ENCODE peak calls at places on chromosome 14, in six cellular contexts. C is body of pancreas, R is D721Med, S is IMR-90, M is sigmoid colon, B is foreskin fibroblast. L is an unnamed sample.

GRCh38 chr14:34018125-34018524 is 67.3 kb upstream of the EGLN3 start:
- DNase-seq in C (no peak), R (no peak), S (no peak), M (no peak), B (no peak), L (no peak)

GRCh38 chr14:48936352-48936751 is 649.8 kb downstream of the RPS29 start:
- DNase-seq in C (no peak), R (no peak), S (peak), M (peak), B (peak), L (peak)

GRCh38 chr14:102922490-102923200 is at the start of gene AMN:
- DNase-seq in C (no peak), R (no peak), S (no peak), M (no peak), B (no peak), L (no peak)

GRCh38 chr14:55383541-55384140 is 28.0 kb downstream of the ATG14 start:
- DNase-seq in C (no peak), R (no peak), S (no peak), M (no peak), B (no peak), L (no peak)

GRCh38 chr14:102777711-102778615 is 714 bp downstream of the TRAF3 start:
- DNase-seq in C (peak), R (no peak), S (peak), M (no peak), B (no peak), L (no peak)

GRCh38 chr14:53967606-53968005 is 11.0 kb upstream of the BMP4 start:
- DNase-seq in C (no peak), R (no peak), S (no peak), M (no peak), B (no peak), L (no peak)

GRCh38 chr14:22418631-22419030 is 170.4 kb downstream of the DAD1 start:
- DNase-seq in C (no peak), R (no peak), S (no peak), M (no peak), B (no peak), L (no peak)

GRCh38 chr14:51008416-51008815 is 64.1 kb upstream of the PYGL start:
- DNase-seq in C (no peak), R (no peak), S (no peak), M (no peak), B (no peak), L (no peak)

GRCh38 chr14:87000071-87000470 is 992.9 kb downstream of the GALC start:
- DNase-seq in C (no peak), R (no peak), S (no peak), M (no peak), B (no peak), L (no peak)

GRCh38 chr14:54564071-54564798 is 2.7 kb upstream of the SAMD4A start:
- DNase-seq in C (no peak), R (no peak), S (peak), M (no peak), B (no peak), L (no peak)

GRCh38 chr14:26833777-26834176 is 235.9 kb upstream of the NOVA1 start:
- DNase-seq in C (no peak), R (no peak), S (no peak), M (no peak), B (no peak), L (no peak)

GRCh38 chr14:101714394-101714793 is 47.1 kb upstream of the PPP2R5C start:
- DNase-seq in C (no peak), R (no peak), S (no peak), M (no peak), B (no peak), L (no peak)

GRCh38 chr14:56118611-56119181 is 485 bp downstream of the PELI2 start:
- DNase-seq in C (peak), R (no peak), S (no peak), M (peak), B (no peak), L (no peak)

GRCh38 chr14:56759633-56760032 is 50.6 kb downstream of the OTX2 start:
- DNase-seq in C (no peak), R (no peak), S (no peak), M (no peak), B (no peak), L (no peak)

GRCh38 chr14:104092931-104093365 is 7.4 kb downstream of the ASPG start:
- DNase-seq in C (no peak), R (no peak), S (no peak), M (no peak), B (no peak), L (no peak)

GRCh38 chr14:35355981-35356839 is 48.3 kb downstream of the NFKBIA start:
- DNase-seq in C (no peak), R (no peak), S (peak), M (no peak), B (no peak), L (peak)

GRCh38 chr14:59182641-59183040 is 5.8 kb upstream of the DAAM1 start:
- DNase-seq in C (no peak), R (no peak), S (no peak), M (no peak), B (no peak), L (no peak)

GRCh38 chr14:65257405-65257804 is 155.1 kb upstream of the MAX start:
- DNase-seq in C (no peak), R (no peak), S (no peak), M (no peak), B (no peak), L (no peak)

GRCh38 chr14:75418779-75419768 is 8.7 kb upstream of the JDP2 start:
- DNase-seq in C (peak), R (peak), S (no peak), M (no peak), B (no peak), L (no peak)

GRCh38 chr14:23125933-23126524 is 7.0 kb upstream of the CEBPE start:
- DNase-seq in C (no peak), R (no peak), S (no peak), M (no peak), B (no peak), L (no peak)

GRCh38 chr14:65373671-65374039 is 38.9 kb upstream of the FUT8 start:
- DNase-seq in C (peak), R (no peak), S (no peak), M (no peak), B (no peak), L (no peak)

GRCh38 chr14:65299837-65300236 is 112.7 kb upstream of the FUT8 start:
- DNase-seq in C (peak), R (no peak), S (no peak), M (no peak), B (no peak), L (no peak)

GRCh38 chr14:24232645-24233537 is at the start of gene GMPR2:
- DNase-seq in C (no peak), R (peak), S (no peak), M (no peak), B (no peak), L (no peak)

GRCh38 chr14:55850803-55851202 is 267.4 kb upstream of the PELI2 start:
- DNase-seq in C (no peak), R (no peak), S (peak), M (no peak), B (peak), L (peak)

GRCh38 chr14:99596772-99597171 is 7.2 kb downstream of the CCDC85C start:
- DNase-seq in C (no peak), R (no peak), S (no peak), M (no peak), B (no peak), L (no peak)

GRCh38 chr14:88392609-88393008 is 7.2 kb downstream of the SPATA7 start:
- DNase-seq in C (no peak), R (no peak), S (peak), M (no peak), B (no peak), L (no peak)

GRCh38 chr14:24249230-24250021 is 7.0 kb upstream of the TINF2 start:
- DNase-seq in C (no peak), R (no peak), S (no peak), M (peak), B (no peak), L (no peak)

GRCh38 chr14:76710093-76711010 is 50.9 kb upstream of the VASH1 start:
- DNase-seq in C (peak), R (peak), S (peak), M (no peak), B (peak), L (peak)

GRCh38 chr14:74502236-74503019 is 8.9 kb downstream of the ISCA2 start:
- DNase-seq in C (no peak), R (no peak), S (peak), M (no peak), B (no peak), L (no peak)

GRCh38 chr14:66600416-66600815 is 92.5 kb downstream of the GPHN start:
- DNase-seq in C (no peak), R (no peak), S (peak), M (no peak), B (peak), L (peak)

GRCh38 chr14:35419429-35419841 is 14.9 kb upstream of the NFKBIA start:
- DNase-seq in C (no peak), R (no peak), S (no peak), M (no peak), B (no peak), L (no peak)

GRCh38 chr14:101540481-101540880 is 20.8 kb upstream of the DIO3 start:
- DNase-seq in C (no peak), R (no peak), S (no peak), M (no peak), B (no peak), L (no peak)

GRCh38 chr14:92792885-92793284 is 1.2 kb upstream of the GOLGA5 start:
- DNase-seq in C (no peak), R (no peak), S (no peak), M (no peak), B (peak), L (no peak)

GRCh38 chr14:92794547-92794941 is 439 bp downstream of the GOLGA5 start:
- DNase-seq in C (no peak), R (no peak), S (peak), M (peak), B (no peak), L (no peak)

GRCh38 chr14:92797935-92798653 is 4.0 kb downstream of the GOLGA5 start:
- DNase-seq in C (no peak), R (no peak), S (no peak), M (no peak), B (no peak), L (no peak)

GRCh38 chr14:92794961-92795360 is 856 bp downstream of the GOLGA5 start:
- DNase-seq in C (no peak), R (no peak), S (no peak), M (no peak), B (no peak), L (no peak)

DNA sequence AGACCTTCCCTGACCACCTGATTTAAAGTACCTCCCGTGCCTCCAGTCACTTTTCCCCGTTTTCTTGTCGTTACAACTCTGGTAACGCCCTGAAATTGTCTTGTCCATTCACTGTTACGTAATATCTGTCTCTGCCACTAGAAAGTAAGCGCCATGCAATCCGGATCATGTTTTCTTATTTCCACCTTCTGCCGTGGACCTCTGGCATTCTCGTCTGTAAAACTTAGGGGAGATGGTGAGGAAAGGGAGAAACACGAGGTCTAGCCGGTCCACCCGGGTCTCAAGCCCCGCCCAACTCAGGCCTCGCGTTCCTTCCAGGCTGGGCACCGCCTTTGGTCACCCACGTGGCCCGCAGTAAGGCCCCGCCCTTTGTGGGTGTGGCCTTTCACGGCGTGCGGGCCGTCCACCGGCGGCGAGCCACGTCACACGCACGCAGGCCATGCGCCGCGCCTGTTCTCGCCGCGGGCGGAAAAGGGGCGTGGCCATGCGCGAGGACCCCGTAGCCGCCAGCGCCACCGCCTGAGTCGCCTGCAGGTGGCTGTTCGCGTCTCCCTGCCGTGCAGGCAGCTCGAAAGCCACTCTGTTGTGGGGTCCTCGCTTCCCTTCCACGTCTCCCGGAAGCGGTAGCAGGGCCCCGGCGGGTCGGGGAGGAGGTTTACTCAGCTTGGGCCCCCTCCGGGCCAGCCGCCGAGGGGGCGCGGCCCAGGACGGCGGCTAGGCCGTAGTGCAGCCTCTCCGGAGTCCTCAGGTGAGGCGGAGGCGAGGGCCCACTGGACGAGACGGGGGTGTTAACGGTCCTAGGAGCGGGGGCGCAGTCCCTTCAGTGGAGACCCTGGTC is at the start of gene GOLGA5:
- DNase-seq in C (peak), R (peak), S (peak), M (peak), B (peak), L (peak)
- TF ChIP-seq CTCF in C (peak), R (no peak), S (no peak), M (no peak), B (no peak), L (no peak)

GRCh38 chr14:105167303-105168092 is 1.1 kb downstream of the JAG2 start:
- DNase-seq in C (peak), R (no peak), S (no peak), M (no peak), B (no peak), L (no peak)
- TF ChIP-seq CTCF in C (peak), R (peak), S (no peak), M (no peak), B (no peak), L (no peak)

DNA sequence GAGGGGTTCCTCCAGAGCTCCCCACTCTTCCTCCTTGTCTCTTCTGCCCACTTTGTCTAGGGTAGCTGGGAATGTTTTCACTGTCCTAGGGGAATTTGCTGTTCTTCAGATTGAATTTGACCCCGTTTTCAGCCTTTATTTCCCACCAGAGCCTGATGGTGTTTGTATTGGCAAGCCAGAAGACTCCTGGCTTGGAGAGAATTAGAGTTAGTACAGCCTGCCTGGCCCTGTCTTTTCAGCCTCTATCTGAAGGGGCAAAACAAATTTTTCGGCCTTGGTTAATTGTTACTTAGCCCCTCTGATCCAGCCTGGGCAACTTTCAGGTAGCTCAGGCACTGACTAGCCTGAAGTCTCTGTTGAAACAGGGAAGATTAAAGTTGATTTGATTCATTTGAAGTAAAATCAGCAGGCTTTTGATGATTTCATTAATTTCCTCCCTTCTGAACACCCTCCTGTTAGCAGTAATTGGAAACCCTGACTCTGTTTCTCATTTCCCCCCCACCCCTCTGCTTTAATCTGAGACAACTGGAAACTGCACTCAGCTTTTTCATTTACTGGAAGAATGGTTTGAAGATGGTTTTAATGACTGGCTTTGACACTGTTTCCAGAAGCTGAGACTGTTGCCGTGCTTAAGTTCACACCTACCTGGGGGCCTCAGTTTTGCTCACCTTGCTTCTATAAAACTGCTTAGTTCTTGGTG is 63.3 kb downstream of the SUSD6 start:
- DNase-seq in C (no peak), R (no peak), S (no peak), M (no peak), B (no peak), L (no peak)
- TF ChIP-seq CTCF in C (no peak), R (no peak), S (no peak), M (no peak), B (no peak), L (no peak)

GRCh38 chr14:68816943-68817430 is 24.1 kb upstream of the ZFP36L1 start:
- DNase-seq in C (no peak), R (no peak), S (no peak), M (no peak), B (no peak), L (no peak)
- TF ChIP-seq CTCF in C (no peak), R (no peak), S (no peak), M (peak), B (no peak), L (no peak)

L was measured in BJ.